ENCODE peak calls at places on chromosome 3, in nine cellular contexts. F, X, D, R, W, P, C, J and M are unnamed samples.

GRCh38 chr3:13294442-13295351 is 125.4 kb downstream of the NUP210 start:
- DNase-seq in W (no peak), J (no peak), X (no peak), C (no peak), F (no peak), D (no peak), R (no peak), P (no peak), M (no peak)

GRCh38 chr3:133444071-133444774 is 44.4 kb downstream of the BFSP2 start:
- DNase-seq in F (no peak), X (no peak), D (no peak), P (no peak), C (no peak), J (no peak), R (no peak), W (no peak), M (no peak)

GRCh38 chr3:114384558-114384903 is 90.7 kb downstream of the TIGIT start:
- DNase-seq in F (no peak), X (no peak), W (no peak), C (no peak), R (no peak), J (no peak), P (no peak), D (no peak), M (no peak)

GRCh38 chr3:16239082-16239770 is 25.5 kb downstream of the DPH3 start:
- DNase-seq in X (no peak), P (no peak), C (no peak), R (no peak), J (no peak), D (no peak), F (no peak), W (no peak), M (no peak)

GRCh38 chr3:184691397-184692131 is 20.3 kb downstream of the MAGEF1 start:
- DNase-seq in R (no peak), D (no peak), P (no peak), W (peak; percentile 80), X (no peak), J (peak; percentile 43), C (no peak), F (peak; percentile 63), M (no peak)

GRCh38 chr3:27575509-27575908 is 91.3 kb upstream of the SLC4A7 start:
- DNase-seq in C (no peak), W (no peak), J (no peak), F (no peak), D (no peak), X (no peak), P (no peak), R (no peak), M (no peak)

GRCh38 chr3:66110840-66111239 is 72.1 kb upstream of the MAGI1 start:
- DNase-seq in F (peak; percentile 43), D (no peak), W (no peak), J (no peak), X (no peak), P (no peak), C (no peak), R (no peak), M (no peak)

GRCh38 chr3:160564205-160564922 is 1.0 kb downstream of the KPNA4 start:
- DNase-seq in J (no peak), C (peak; percentile 29), P (no peak), R (peak; percentile 18), W (no peak), F (peak; percentile 50), X (peak; percentile 21), D (no peak), M (peak; percentile 41)

GRCh38 chr3:51604212-51604611 is 65.7 kb downstream of the RAD54L2 start:
- DNase-seq in D (no peak), J (no peak), X (no peak), R (no peak), W (no peak), F (no peak), P (no peak), C (no peak), M (no peak)

GRCh38 chr3:17579289-17580031 is 163.0 kb downstream of the TBC1D5 start:
- DNase-seq in J (no peak), D (peak; percentile 84), F (no peak), R (no peak), X (no peak), P (no peak), W (no peak), C (peak; percentile 5), M (no peak)

GRCh38 chr3:49930922-49931321 is 1.3 kb upstream of the MON1A start:
- DNase-seq in P (no peak), X (no peak), J (no peak), R (peak; percentile 29), D (peak; percentile 2), F (peak; percentile 85), C (peak; percentile 81), W (no peak), M (peak; percentile 87)

GRCh38 chr3:77298405-77298804 is 258.5 kb downstream of the ROBO2 start:
- DNase-seq in J (no peak), P (no peak), D (no peak), F (no peak), W (no peak), X (no peak), R (no peak), C (no peak), M (no peak)

GRCh38 chr3:49912787-49913375 is 9.2 kb upstream of the MST1R start:
- DNase-seq in D (no peak), R (no peak), X (no peak), F (peak; percentile 44), J (no peak), C (peak; percentile 25), P (no peak), W (no peak), M (no peak)

GRCh38 chr3:51378075-51378474 is 7.0 kb upstream of the MANF start:
- DNase-seq in X (no peak), P (no peak), F (no peak), C (no peak), D (peak; percentile 4), J (no peak), W (no peak), R (no peak), M (no peak)

GRCh38 chr3:133268772-133269171 is 131.1 kb upstream of the BFSP2 start:
- DNase-seq in F (no peak), W (no peak), R (no peak), D (no peak), J (no peak), P (no peak), X (no peak), C (no peak), M (no peak)